ENCODE peak calls at places on chromosomes 2 and 18, in four cellular contexts. One of them, this sample, is unnamed.

GRCh38 chr2:85642725-85643124 is 25.3 kb downstream of the SFTPB start:
- DNase-seq in NCI-H82: no peak
- DNase-seq in left cardiac atrium: no peak
- DNase-seq in small intestine: no peak
- DNase-seq in this sample: no peak

GRCh38 chr18:57953883-57954282 is 90.1 kb upstream of the NEDD4L start:
- DNase-seq in NCI-H82: no peak
- DNase-seq in small intestine: peak; percentile 78
- DNase-seq in left cardiac atrium: no peak
- DNase-seq in this sample: peak; percentile 69

GRCh38 chr18:65567372-65567771 is 183.4 kb upstream of the CDH7 start:
- DNase-seq in NCI-H82: peak; percentile 20
- DNase-seq in small intestine: no peak
- DNase-seq in left cardiac atrium: no peak
- DNase-seq in this sample: no peak

GRCh38 chr2:69556008-69556407 is 87.5 kb downstream of the AAK1 start:
- DNase-seq in left cardiac atrium: no peak
- DNase-seq in NCI-H82: no peak
- DNase-seq in small intestine: no peak
- DNase-seq in this sample: no peak

GRCh38 chr18:79525556-79526467 is 130.1 kb downstream of the NFATC1 start:
- DNase-seq in NCI-H82: no peak
- DNase-seq in left cardiac atrium: peak; percentile 88
- DNase-seq in small intestine: no peak
- DNase-seq in this sample: no peak

GRCh38 chr2:217799553-217800432 is 203.0 kb downstream of the TNS1 start:
- DNase-seq in NCI-H82: no peak
- DNase-seq in left cardiac atrium: no peak
- DNase-seq in small intestine: no peak
- DNase-seq in this sample: no peak

GRCh38 chr2:177658309-177658708 is 265.7 kb downstream of the AGPS start:
- DNase-seq in left cardiac atrium: no peak
- DNase-seq in NCI-H82: no peak
- DNase-seq in small intestine: no peak
- DNase-seq in this sample: no peak

GRCh38 chr2:130807659-130808385 is 28.9 kb upstream of the ARHGEF4 start:
- DNase-seq in left cardiac atrium: no peak
- DNase-seq in NCI-H82: no peak
- DNase-seq in small intestine: peak; percentile 49
- DNase-seq in this sample: peak; percentile 73

GRCh38 chr2:240960309-240960962 is 38.0 kb upstream of the SNED1 start:
- DNase-seq in small intestine: no peak
- DNase-seq in NCI-H82: no peak
- DNase-seq in left cardiac atrium: peak; percentile 70
- DNase-seq in this sample: peak; percentile 34

GRCh38 chr18:46677609-46678470 is 20.8 kb upstream of the LOXHD1 start:
- DNase-seq in left cardiac atrium: no peak
- DNase-seq in small intestine: no peak
- DNase-seq in NCI-H82: peak; percentile 20
- DNase-seq in this sample: no peak

GRCh38 chr2:180607501-180608060 is 372.8 kb upstream of the UBE2E3 start:
- DNase-seq in small intestine: no peak
- DNase-seq in NCI-H82: peak; percentile 54
- DNase-seq in left cardiac atrium: no peak
- DNase-seq in this sample: no peak

GRCh38 chr18:463442-464310 is 36.8 kb downstream of the COLEC12 start:
- DNase-seq in small intestine: no peak
- DNase-seq in left cardiac atrium: no peak
- DNase-seq in NCI-H82: peak; percentile 44
- DNase-seq in this sample: no peak

GRCh38 chr18:12726774-12727550 is 24.1 kb downstream of the PSMG2 start:
- DNase-seq in NCI-H82: peak; percentile 79
- DNase-seq in small intestine: peak; percentile 65
- DNase-seq in left cardiac atrium: no peak
- DNase-seq in this sample: peak; percentile 74